ENCODE peak calls at places on chromosomes 11 and 22, in nine cellular contexts. One of them, this sample, is unnamed.
A peak's percentile ranks its signal among the peaks of the same experiment; 100 is the strongest.

GRCh38 chr11:114230031-114230430 is 66.2 kb upstream of the NNMT start:
- DNase-seq in fibroblast of lung: no peak
- DNase-seq in head of caudate nucleus: no peak
- DNase-seq in progenitor cell of endocrine pancreas: no peak
- DNase-seq in prostate gland: no peak
- DNase-seq in NAMALWA: no peak
- DNase-seq in body of pancreas: no peak
- DNase-seq in ovary: no peak
- DNase-seq in amniotic stem cell: no peak
- DNase-seq in this sample: no peak

GRCh38 chr22:33006220-33006954 is 51.8 kb downstream of the SYN3 start:
- DNase-seq in fibroblast of lung: no peak
- DNase-seq in head of caudate nucleus: no peak
- DNase-seq in progenitor cell of endocrine pancreas: no peak
- DNase-seq in prostate gland: no peak
- DNase-seq in NAMALWA: no peak
- DNase-seq in body of pancreas: no peak
- DNase-seq in ovary: no peak
- DNase-seq in amniotic stem cell: no peak
- DNase-seq in this sample: no peak

GRCh38 chr11:120568572-120569307 is 57.2 kb downstream of the GRIK4 start:
- DNase-seq in fibroblast of lung: no peak
- DNase-seq in head of caudate nucleus: no peak
- DNase-seq in progenitor cell of endocrine pancreas: no peak
- DNase-seq in prostate gland: no peak
- DNase-seq in NAMALWA: no peak
- DNase-seq in body of pancreas: no peak
- DNase-seq in ovary: no peak
- DNase-seq in amniotic stem cell: no peak
- DNase-seq in this sample: no peak

GRCh38 chr22:45196308-45196707 is 32.6 kb downstream of the NUP50 start:
- DNase-seq in fibroblast of lung: no peak
- DNase-seq in head of caudate nucleus: no peak
- DNase-seq in progenitor cell of endocrine pancreas: no peak
- DNase-seq in prostate gland: no peak
- DNase-seq in NAMALWA: no peak
- DNase-seq in body of pancreas: no peak
- DNase-seq in ovary: no peak
- DNase-seq in amniotic stem cell: no peak
- DNase-seq in this sample: no peak

GRCh38 chr11:44617671-44618461 is 52.4 kb downstream of the CD82 start:
- DNase-seq in fibroblast of lung: no peak
- DNase-seq in head of caudate nucleus: peak; percentile 8
- DNase-seq in progenitor cell of endocrine pancreas: no peak
- DNase-seq in prostate gland: no peak
- DNase-seq in NAMALWA: no peak
- DNase-seq in body of pancreas: no peak
- DNase-seq in ovary: no peak
- DNase-seq in amniotic stem cell: no peak
- DNase-seq in this sample: no peak

GRCh38 chr22:40156001-40156516 is 21.7 kb upstream of the TNRC6B start:
- DNase-seq in fibroblast of lung: peak; percentile 78
- DNase-seq in head of caudate nucleus: no peak
- DNase-seq in progenitor cell of endocrine pancreas: no peak
- DNase-seq in prostate gland: peak; percentile 72
- DNase-seq in NAMALWA: no peak
- DNase-seq in body of pancreas: peak; percentile 81
- DNase-seq in ovary: no peak
- DNase-seq in amniotic stem cell: peak; percentile 20
- DNase-seq in this sample: peak; percentile 56

GRCh38 chr22:46770726-46771125 is 8.3 kb downstream of the TBC1D22A start:
- DNase-seq in fibroblast of lung: no peak
- DNase-seq in head of caudate nucleus: no peak
- DNase-seq in progenitor cell of endocrine pancreas: no peak
- DNase-seq in prostate gland: no peak
- DNase-seq in NAMALWA: peak; percentile 62
- DNase-seq in body of pancreas: peak; percentile 64
- DNase-seq in ovary: no peak
- DNase-seq in amniotic stem cell: no peak
- DNase-seq in this sample: peak; percentile 54

GRCh38 chr11:12602421-12602820 is 71.8 kb upstream of the TEAD1 start:
- DNase-seq in fibroblast of lung: peak; percentile 71
- DNase-seq in head of caudate nucleus: no peak
- DNase-seq in progenitor cell of endocrine pancreas: no peak
- DNase-seq in prostate gland: no peak
- DNase-seq in NAMALWA: no peak
- DNase-seq in body of pancreas: no peak
- DNase-seq in ovary: no peak
- DNase-seq in amniotic stem cell: no peak
- DNase-seq in this sample: no peak

GRCh38 chr22:36731916-36732315 is 28.4 kb upstream of the CACNG2 start:
- DNase-seq in fibroblast of lung: no peak
- DNase-seq in head of caudate nucleus: no peak
- DNase-seq in progenitor cell of endocrine pancreas: no peak
- DNase-seq in prostate gland: no peak
- DNase-seq in NAMALWA: no peak
- DNase-seq in body of pancreas: no peak
- DNase-seq in ovary: no peak
- DNase-seq in amniotic stem cell: no peak
- DNase-seq in this sample: no peak

GRCh38 chr22:48577014-48577690 is 1250.5 kb downstream of the BRD1 start:
- DNase-seq in fibroblast of lung: no peak
- DNase-seq in head of caudate nucleus: peak; percentile 35
- DNase-seq in progenitor cell of endocrine pancreas: no peak
- DNase-seq in prostate gland: no peak
- DNase-seq in NAMALWA: no peak
- DNase-seq in body of pancreas: no peak
- DNase-seq in ovary: no peak
- DNase-seq in amniotic stem cell: no peak
- DNase-seq in this sample: no peak

GRCh38 chr11:114262681-114263509 is 33.3 kb upstream of the NNMT start:
- DNase-seq in fibroblast of lung: peak; percentile 69
- DNase-seq in head of caudate nucleus: peak; percentile 40
- DNase-seq in progenitor cell of endocrine pancreas: no peak
- DNase-seq in prostate gland: no peak
- DNase-seq in NAMALWA: peak; percentile 51
- DNase-seq in body of pancreas: peak; percentile 56
- DNase-seq in ovary: peak; percentile 52
- DNase-seq in amniotic stem cell: no peak
- DNase-seq in this sample: no peak

GRCh38 chr11:62514151-62514550 is 32.5 kb downstream of the AHNAK start:
- DNase-seq in fibroblast of lung: no peak
- DNase-seq in head of caudate nucleus: no peak
- DNase-seq in progenitor cell of endocrine pancreas: no peak
- DNase-seq in prostate gland: no peak
- DNase-seq in NAMALWA: no peak
- DNase-seq in body of pancreas: no peak
- DNase-seq in ovary: no peak
- DNase-seq in amniotic stem cell: no peak
- DNase-seq in this sample: no peak

GRCh38 chr22:26743149-26743548 is 85.8 kb downstream of the MIAT start:
- DNase-seq in fibroblast of lung: no peak
- DNase-seq in head of caudate nucleus: no peak
- DNase-seq in progenitor cell of endocrine pancreas: no peak
- DNase-seq in prostate gland: no peak
- DNase-seq in NAMALWA: peak; percentile 12
- DNase-seq in body of pancreas: no peak
- DNase-seq in ovary: no peak
- DNase-seq in amniotic stem cell: no peak
- DNase-seq in this sample: no peak

GRCh38 chr11:79312591-79313267 is 128.1 kb downstream of the TENM4 start:
- DNase-seq in fibroblast of lung: peak; percentile 53
- DNase-seq in head of caudate nucleus: no peak
- DNase-seq in progenitor cell of endocrine pancreas: no peak
- DNase-seq in prostate gland: no peak
- DNase-seq in NAMALWA: no peak
- DNase-seq in body of pancreas: no peak
- DNase-seq in ovary: no peak
- DNase-seq in amniotic stem cell: no peak
- DNase-seq in this sample: no peak

GRCh38 chr11:131186629-131187075 is 183.8 kb upstream of the NTM start:
- DNase-seq in fibroblast of lung: no peak
- DNase-seq in head of caudate nucleus: no peak
- DNase-seq in progenitor cell of endocrine pancreas: no peak
- DNase-seq in prostate gland: no peak
- DNase-seq in NAMALWA: no peak
- DNase-seq in body of pancreas: no peak
- DNase-seq in ovary: no peak
- DNase-seq in amniotic stem cell: no peak
- DNase-seq in this sample: no peak

GRCh38 chr22:47196881-47197701 is 434.6 kb downstream of the TBC1D22A start:
- DNase-seq in fibroblast of lung: no peak
- DNase-seq in head of caudate nucleus: no peak
- DNase-seq in progenitor cell of endocrine pancreas: no peak
- DNase-seq in prostate gland: no peak
- DNase-seq in NAMALWA: no peak
- DNase-seq in body of pancreas: no peak
- DNase-seq in ovary: peak; percentile 39
- DNase-seq in amniotic stem cell: no peak
- DNase-seq in this sample: no peak

GRCh38 chr22:27881404-27881803 is 37.7 kb downstream of the PITPNB start:
- DNase-seq in fibroblast of lung: peak; percentile 83
- DNase-seq in head of caudate nucleus: peak; percentile 77
- DNase-seq in progenitor cell of endocrine pancreas: no peak
- DNase-seq in prostate gland: peak; percentile 29
- DNase-seq in NAMALWA: no peak
- DNase-seq in body of pancreas: peak; percentile 15
- DNase-seq in ovary: peak; percentile 69
- DNase-seq in amniotic stem cell: no peak
- DNase-seq in this sample: no peak

GRCh38 chr11:20026629-20027545 is 133.4 kb downstream of the DBX1 start:
- DNase-seq in fibroblast of lung: no peak
- DNase-seq in head of caudate nucleus: no peak
- DNase-seq in progenitor cell of endocrine pancreas: peak; percentile 49
- DNase-seq in prostate gland: no peak
- DNase-seq in NAMALWA: no peak
- DNase-seq in body of pancreas: peak; percentile 66
- DNase-seq in ovary: peak; percentile 53
- DNase-seq in amniotic stem cell: no peak
- DNase-seq in this sample: no peak

GRCh38 chr22:37173709-37174108 is 14.3 kb downstream of the C1QTNF6 start:
- DNase-seq in fibroblast of lung: peak; percentile 75
- DNase-seq in head of caudate nucleus: no peak
- DNase-seq in progenitor cell of endocrine pancreas: no peak
- DNase-seq in prostate gland: no peak
- DNase-seq in NAMALWA: no peak
- DNase-seq in body of pancreas: no peak
- DNase-seq in ovary: peak; percentile 13
- DNase-seq in amniotic stem cell: no peak
- DNase-seq in this sample: peak; percentile 32

GRCh38 chr11:61888043-61888442 is 3.3 kb downstream of the FADS3 start:
- DNase-seq in fibroblast of lung: peak; percentile 86
- DNase-seq in head of caudate nucleus: no peak
- DNase-seq in progenitor cell of endocrine pancreas: no peak
- DNase-seq in prostate gland: no peak
- DNase-seq in NAMALWA: no peak
- DNase-seq in body of pancreas: peak; percentile 79
- DNase-seq in ovary: no peak
- DNase-seq in amniotic stem cell: peak; percentile 69
- DNase-seq in this sample: peak; percentile 29

GRCh38 chr22:31081963-31082605 is 966 bp downstream of the SMTN start:
- DNase-seq in fibroblast of lung: no peak
- DNase-seq in head of caudate nucleus: no peak
- DNase-seq in progenitor cell of endocrine pancreas: no peak
- DNase-seq in prostate gland: no peak
- DNase-seq in NAMALWA: no peak
- DNase-seq in body of pancreas: no peak
- DNase-seq in ovary: peak; percentile 44
- DNase-seq in amniotic stem cell: no peak
- DNase-seq in this sample: no peak

GRCh38 chr11:103536335-103536722 is 427.1 kb downstream of the DYNC2H1 start:
- DNase-seq in fibroblast of lung: no peak
- DNase-seq in head of caudate nucleus: no peak
- DNase-seq in progenitor cell of endocrine pancreas: no peak
- DNase-seq in prostate gland: no peak
- DNase-seq in NAMALWA: no peak
- DNase-seq in body of pancreas: no peak
- DNase-seq in ovary: no peak
- DNase-seq in amniotic stem cell: no peak
- DNase-seq in this sample: no peak

GRCh38 chr22:27381552-27381951 is 420.0 kb downstream of the MN1 start:
- DNase-seq in fibroblast of lung: no peak
- DNase-seq in head of caudate nucleus: no peak
- DNase-seq in progenitor cell of endocrine pancreas: no peak
- DNase-seq in prostate gland: no peak
- DNase-seq in NAMALWA: no peak
- DNase-seq in body of pancreas: no peak
- DNase-seq in ovary: no peak
- DNase-seq in amniotic stem cell: no peak
- DNase-seq in this sample: no peak

GRCh38 chr11:70493891-70494290 is 95.6 kb downstream of the CTTN start:
- DNase-seq in fibroblast of lung: no peak
- DNase-seq in head of caudate nucleus: no peak
- DNase-seq in progenitor cell of endocrine pancreas: no peak
- DNase-seq in prostate gland: no peak
- DNase-seq in NAMALWA: no peak
- DNase-seq in body of pancreas: no peak
- DNase-seq in ovary: peak; percentile 6
- DNase-seq in amniotic stem cell: no peak
- DNase-seq in this sample: peak; percentile 13

GRCh38 chr22:48337957-48338792 is 1489.5 kb downstream of the BRD1 start:
- DNase-seq in fibroblast of lung: no peak
- DNase-seq in head of caudate nucleus: no peak
- DNase-seq in progenitor cell of endocrine pancreas: no peak
- DNase-seq in prostate gland: no peak
- DNase-seq in NAMALWA: no peak
- DNase-seq in body of pancreas: no peak
- DNase-seq in ovary: peak; percentile 8
- DNase-seq in amniotic stem cell: no peak
- DNase-seq in this sample: no peak

GRCh38 chr22:26777402-26777801 is 120.0 kb downstream of the MIAT start:
- DNase-seq in fibroblast of lung: no peak
- DNase-seq in head of caudate nucleus: no peak
- DNase-seq in progenitor cell of endocrine pancreas: no peak
- DNase-seq in prostate gland: no peak
- DNase-seq in NAMALWA: no peak
- DNase-seq in body of pancreas: no peak
- DNase-seq in ovary: no peak
- DNase-seq in amniotic stem cell: no peak
- DNase-seq in this sample: no peak

GRCh38 chr22:39674536-39674935 is 104.0 kb downstream of the CACNA1I start:
- DNase-seq in fibroblast of lung: no peak
- DNase-seq in head of caudate nucleus: no peak
- DNase-seq in progenitor cell of endocrine pancreas: no peak
- DNase-seq in prostate gland: no peak
- DNase-seq in NAMALWA: no peak
- DNase-seq in body of pancreas: no peak
- DNase-seq in ovary: no peak
- DNase-seq in amniotic stem cell: no peak
- DNase-seq in this sample: no peak

GRCh38 chr11:111585371-111585770 is 16.9 kb upstream of the SIK2 start:
- DNase-seq in fibroblast of lung: peak; percentile 51
- DNase-seq in head of caudate nucleus: no peak
- DNase-seq in progenitor cell of endocrine pancreas: no peak
- DNase-seq in prostate gland: no peak
- DNase-seq in NAMALWA: no peak
- DNase-seq in body of pancreas: no peak
- DNase-seq in ovary: no peak
- DNase-seq in amniotic stem cell: no peak
- DNase-seq in this sample: no peak

GRCh38 chr11:114928260-114928870 is 250.0 kb downstream of the NXPE2 start:
- DNase-seq in fibroblast of lung: no peak
- DNase-seq in head of caudate nucleus: no peak
- DNase-seq in progenitor cell of endocrine pancreas: no peak
- DNase-seq in prostate gland: no peak
- DNase-seq in NAMALWA: no peak
- DNase-seq in body of pancreas: no peak
- DNase-seq in ovary: no peak
- DNase-seq in amniotic stem cell: no peak
- DNase-seq in this sample: no peak

GRCh38 chr22:19775496-19776325 is 15.1 kb downstream of the TBX1 start:
- DNase-seq in fibroblast of lung: no peak
- DNase-seq in head of caudate nucleus: no peak
- DNase-seq in progenitor cell of endocrine pancreas: no peak
- DNase-seq in prostate gland: no peak
- DNase-seq in NAMALWA: no peak
- DNase-seq in body of pancreas: no peak
- DNase-seq in ovary: no peak
- DNase-seq in amniotic stem cell: no peak
- DNase-seq in this sample: no peak

GRCh38 chr22:38700271-38700788 is 413 bp downstream of the JOSD1 start:
- DNase-seq in fibroblast of lung: peak; percentile 56
- DNase-seq in head of caudate nucleus: no peak
- DNase-seq in progenitor cell of endocrine pancreas: no peak
- DNase-seq in prostate gland: no peak
- DNase-seq in NAMALWA: peak; percentile 44
- DNase-seq in body of pancreas: peak; percentile 71
- DNase-seq in ovary: peak; percentile 85
- DNase-seq in amniotic stem cell: no peak
- DNase-seq in this sample: peak; percentile 87